ENCODE peak calls at places on chromosome 13, in four cellular contexts. One of them, this sample, is unnamed.

GRCh38 chr13:109628251-109628699 is 158.1 kb downstream of the IRS2 start:
- DNase-seq in spleen: no peak
- DNase-seq in SK-N-SH: no peak
- DNase-seq in MM.1S: no peak
- DNase-seq in this sample: no peak

GRCh38 chr13:75694742-75695141 is 58.6 kb downstream of the LMO7 start:
- DNase-seq in spleen: no peak
- DNase-seq in SK-N-SH: no peak
- DNase-seq in MM.1S: no peak
- DNase-seq in this sample: no peak

GRCh38 chr13:67119481-67119883 is 110.7 kb downstream of the PCDH9 start:
- DNase-seq in spleen: no peak
- DNase-seq in SK-N-SH: no peak
- DNase-seq in MM.1S: no peak
- DNase-seq in this sample: no peak

GRCh38 chr13:106636492-106636891 is 68.6 kb upstream of the ARGLU1 start:
- DNase-seq in spleen: no peak
- DNase-seq in SK-N-SH: no peak
- DNase-seq in MM.1S: no peak
- DNase-seq in this sample: no peak

GRCh38 chr13:100214886-100215285 is 126.0 kb downstream of the PCCA start:
- DNase-seq in spleen: no peak
- DNase-seq in SK-N-SH: no peak
- DNase-seq in MM.1S: no peak
- DNase-seq in this sample: no peak

GRCh38 chr13:104832265-104832664 is 1703.2 kb downstream of the EFNB2 start:
- DNase-seq in spleen: no peak
- DNase-seq in SK-N-SH: no peak
- DNase-seq in MM.1S: no peak
- DNase-seq in this sample: no peak

GRCh38 chr13:51420681-51421476 is 32.0 kb downstream of the INTS6 start:
- DNase-seq in spleen: no peak
- DNase-seq in SK-N-SH: no peak
- DNase-seq in MM.1S: no peak
- DNase-seq in this sample: peak

GRCh38 chr13:31538067-31539042 is 201.0 kb upstream of the RXFP2 start:
- DNase-seq in spleen: no peak
- DNase-seq in SK-N-SH: peak
- DNase-seq in MM.1S: no peak
- DNase-seq in this sample: no peak

GRCh38 chr13:70960841-70961443 is 852.7 kb upstream of the KLHL1 start:
- DNase-seq in spleen: no peak
- DNase-seq in SK-N-SH: peak
- DNase-seq in MM.1S: peak
- DNase-seq in this sample: peak

GRCh38 chr13:30094015-30094533 is 213.3 kb downstream of the KATNAL1 start:
- DNase-seq in spleen: no peak
- DNase-seq in SK-N-SH: no peak
- DNase-seq in MM.1S: no peak
- DNase-seq in this sample: no peak

GRCh38 chr13:94329277-94329676 is 150.2 kb downstream of the DCT start:
- DNase-seq in spleen: no peak
- DNase-seq in SK-N-SH: no peak
- DNase-seq in MM.1S: no peak
- DNase-seq in this sample: no peak

GRCh38 chr13:50485979-50486935 is 357.2 kb downstream of the DLEU7 start:
- DNase-seq in spleen: no peak
- DNase-seq in SK-N-SH: peak
- DNase-seq in MM.1S: no peak
- DNase-seq in this sample: no peak

GRCh38 chr13:45702869-45703391 is 810 bp downstream of the CBY2 start:
- DNase-seq in spleen: no peak
- DNase-seq in SK-N-SH: no peak
- DNase-seq in MM.1S: no peak
- DNase-seq in this sample: no peak

GRCh38 chr13:45702088-45702487 is at the start of gene CBY2:
- DNase-seq in spleen: no peak
- DNase-seq in SK-N-SH: no peak
- DNase-seq in MM.1S: peak
- DNase-seq in this sample: no peak

GRCh38 chr13:45704211-45704739 is 2.2 kb downstream of the CBY2 start:
- DNase-seq in spleen: no peak
- DNase-seq in SK-N-SH: no peak
- DNase-seq in MM.1S: no peak
- DNase-seq in this sample: no peak

GRCh38 chr13:45705145-45705695 is 3.1 kb downstream of the CBY2 start:
- DNase-seq in spleen: no peak
- DNase-seq in SK-N-SH: no peak
- DNase-seq in MM.1S: no peak
- DNase-seq in this sample: no peak

GRCh38 chr13:45700971-45701900 is 884 bp upstream of the CBY2 start:
- DNase-seq in spleen: no peak
- DNase-seq in SK-N-SH: no peak
- DNase-seq in MM.1S: peak
- DNase-seq in this sample: no peak
- H3K4me3 ChIP-seq in spleen: no peak
- H3K4me3 ChIP-seq in SK-N-SH: no peak
- H3K4me3 ChIP-seq in MM.1S: peak
- H3K4me3 ChIP-seq in this sample: no peak

DNA sequence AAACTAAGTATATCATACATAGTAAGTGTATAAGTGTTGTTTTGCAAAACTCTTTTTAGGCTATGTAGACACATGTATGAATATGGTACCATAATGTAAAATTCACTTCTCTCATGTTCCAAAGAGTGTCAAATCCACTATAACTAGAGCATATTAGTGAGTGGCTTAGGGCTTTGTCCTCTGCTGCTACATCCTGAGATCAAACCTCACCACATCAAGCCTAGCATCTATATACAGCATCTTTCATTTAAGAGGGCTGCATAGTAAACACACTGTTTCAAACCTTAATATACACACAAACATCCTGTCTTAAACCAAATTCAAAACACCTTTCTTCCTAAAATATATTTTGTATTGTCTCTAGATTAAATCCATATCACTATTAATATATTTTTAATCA is 38.6 kb downstream of the ELF1 start:
- DNase-seq in spleen: no peak
- DNase-seq in SK-N-SH: no peak
- DNase-seq in MM.1S: no peak
- DNase-seq in this sample: peak
- H3K4me3 ChIP-seq in spleen: peak
- H3K4me3 ChIP-seq in SK-N-SH: no peak
- H3K4me3 ChIP-seq in MM.1S: no peak
- H3K4me3 ChIP-seq in this sample: no peak

GRCh38 chr13:35743165-35743564 is 266.7 kb upstream of the MAB21L1 start:
- DNase-seq in spleen: no peak
- DNase-seq in SK-N-SH: no peak
- DNase-seq in MM.1S: no peak
- DNase-seq in this sample: no peak
- H3K4me3 ChIP-seq in spleen: no peak
- H3K4me3 ChIP-seq in SK-N-SH: no peak
- H3K4me3 ChIP-seq in MM.1S: no peak
- H3K4me3 ChIP-seq in this sample: no peak

DNA sequence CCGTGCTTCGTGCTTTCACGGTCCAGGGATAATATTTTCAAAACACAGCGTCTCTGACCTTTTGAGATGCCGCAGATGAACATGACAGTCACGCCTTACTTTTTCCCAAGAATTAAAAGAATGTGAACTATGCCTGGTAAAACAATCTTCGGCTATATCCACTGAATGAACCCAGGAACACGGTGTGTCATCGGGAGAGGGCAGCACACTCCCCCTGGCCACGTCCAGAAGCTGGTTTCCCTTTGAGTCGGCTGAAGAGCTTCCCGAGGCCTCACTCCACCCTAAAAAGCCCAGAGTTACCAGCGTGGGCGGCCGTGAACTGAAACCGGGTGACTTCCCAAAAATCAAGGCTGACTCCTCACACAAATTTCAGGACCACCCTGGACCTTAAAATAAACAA is 22.9 kb upstream of the SHISA2 start:
- DNase-seq in spleen: no peak
- DNase-seq in SK-N-SH: no peak
- DNase-seq in MM.1S: no peak
- DNase-seq in this sample: no peak
- H3K4me3 ChIP-seq in spleen: no peak
- H3K4me3 ChIP-seq in SK-N-SH: no peak
- H3K4me3 ChIP-seq in MM.1S: no peak
- H3K4me3 ChIP-seq in this sample: no peak

GRCh38 chr13:20121154-20121515 is 39.7 kb downstream of the GJA3 start:
- DNase-seq in spleen: no peak
- DNase-seq in SK-N-SH: no peak
- DNase-seq in MM.1S: no peak
- DNase-seq in this sample: no peak
- H3K4me3 ChIP-seq in spleen: peak
- H3K4me3 ChIP-seq in SK-N-SH: no peak
- H3K4me3 ChIP-seq in MM.1S: peak
- H3K4me3 ChIP-seq in this sample: peak

DNA sequence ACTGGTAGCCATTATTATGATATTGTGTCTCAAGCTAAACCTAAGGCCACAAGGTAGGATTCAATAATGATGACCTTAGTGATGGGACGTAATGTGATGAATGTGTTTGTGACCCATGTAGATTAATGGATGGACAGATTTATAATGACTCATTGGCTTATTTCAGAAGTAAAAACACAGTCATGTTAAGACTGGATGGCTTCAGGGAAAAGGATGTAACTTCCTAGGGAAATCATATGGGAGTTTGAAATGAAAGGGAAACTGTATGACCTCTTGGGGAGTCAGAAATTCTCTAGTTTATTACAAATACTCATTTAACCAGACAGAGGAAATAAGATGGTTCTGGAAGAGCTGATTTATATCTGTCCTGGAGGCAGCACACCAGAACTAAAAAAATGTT is 3.0 kb downstream of the EDNRB start:
- DNase-seq in spleen: no peak
- DNase-seq in SK-N-SH: no peak
- DNase-seq in MM.1S: no peak
- DNase-seq in this sample: no peak
- H3K4me3 ChIP-seq in spleen: peak
- H3K4me3 ChIP-seq in SK-N-SH: no peak
- H3K4me3 ChIP-seq in MM.1S: no peak
- H3K4me3 ChIP-seq in this sample: no peak

DNA sequence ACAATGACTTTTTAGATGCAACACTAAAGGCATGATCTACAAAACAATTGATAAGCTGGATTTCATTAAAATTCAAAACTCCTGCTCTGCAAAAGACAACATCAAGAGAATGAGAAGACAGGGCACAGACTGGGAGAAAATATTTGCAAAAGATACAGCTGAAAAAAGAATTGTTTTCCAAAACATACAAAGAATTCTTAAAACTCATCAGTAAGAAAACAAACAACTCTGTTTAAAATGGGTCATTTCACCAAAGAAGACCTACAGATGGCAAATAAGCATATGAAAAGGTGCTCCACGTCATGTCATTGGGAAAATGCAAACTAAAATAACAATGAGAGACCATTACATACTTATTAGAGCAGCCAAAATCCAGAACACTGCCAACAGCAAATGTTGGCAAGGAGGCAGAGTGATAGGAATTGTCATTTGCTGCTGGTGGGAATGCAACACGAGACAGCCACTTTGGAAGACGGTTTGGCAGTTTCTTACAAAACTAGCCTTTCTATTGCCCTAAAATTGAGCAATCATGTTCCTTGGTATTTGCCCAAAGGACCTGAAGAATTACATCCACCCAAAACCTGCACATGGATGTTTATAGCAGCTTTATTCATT is 39.2 kb downstream of the FLT1 start:
- DNase-seq in spleen: no peak
- DNase-seq in SK-N-SH: no peak
- DNase-seq in MM.1S: no peak
- DNase-seq in this sample: no peak
- H3K4me3 ChIP-seq in spleen: no peak
- H3K4me3 ChIP-seq in SK-N-SH: no peak
- H3K4me3 ChIP-seq in MM.1S: no peak
- H3K4me3 ChIP-seq in this sample: no peak

DNA sequence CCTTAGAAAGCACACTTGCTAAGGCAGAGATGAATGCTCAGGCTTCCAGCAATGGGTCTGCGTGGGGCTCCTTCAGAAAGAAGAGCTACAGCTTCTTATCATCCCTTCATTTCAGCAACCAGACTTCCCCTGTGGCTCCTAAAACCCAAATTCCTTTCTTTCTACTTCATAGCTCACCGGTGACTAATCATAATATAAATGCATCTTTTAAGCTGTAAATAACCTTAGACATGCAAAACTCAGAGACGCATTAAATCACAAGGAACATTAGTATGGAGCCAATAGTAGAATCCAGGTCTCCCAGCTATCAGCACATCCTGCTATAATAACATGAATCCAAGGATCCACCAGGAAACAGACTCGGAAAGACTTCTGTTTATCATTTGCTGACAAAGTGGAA is 375.6 kb downstream of the COG6 start:
- DNase-seq in spleen: no peak
- DNase-seq in SK-N-SH: no peak
- DNase-seq in MM.1S: no peak
- DNase-seq in this sample: no peak
- H3K4me3 ChIP-seq in spleen: no peak
- H3K4me3 ChIP-seq in SK-N-SH: no peak
- H3K4me3 ChIP-seq in MM.1S: no peak
- H3K4me3 ChIP-seq in this sample: no peak

DNA sequence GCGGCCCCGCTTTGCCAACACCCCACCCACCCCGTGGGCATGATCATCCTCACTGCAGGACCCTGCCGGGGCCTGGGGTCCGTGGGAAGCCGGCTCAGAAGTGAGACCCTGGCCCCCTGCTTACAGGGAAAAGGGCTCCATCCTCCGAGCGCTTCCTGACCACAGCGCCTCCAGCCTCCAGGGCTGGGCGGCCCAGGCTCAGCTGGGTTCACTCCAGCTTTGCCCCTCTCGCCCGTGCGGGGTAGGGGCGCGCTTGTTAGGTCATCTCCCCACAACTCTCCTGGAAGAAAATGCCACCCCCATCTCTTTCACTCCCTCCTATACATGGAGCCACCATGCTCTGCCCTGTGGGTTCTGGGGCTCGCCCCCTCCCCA is 6.6 kb upstream of the C1QTNF9B start:
- DNase-seq in spleen: no peak
- DNase-seq in SK-N-SH: peak
- DNase-seq in MM.1S: no peak
- DNase-seq in this sample: no peak
- H3K4me3 ChIP-seq in spleen: no peak
- H3K4me3 ChIP-seq in SK-N-SH: no peak
- H3K4me3 ChIP-seq in MM.1S: no peak
- H3K4me3 ChIP-seq in this sample: no peak

GRCh38 chr13:49341517-49341916 is 93.8 kb downstream of the CDADC1 start:
- DNase-seq in spleen: no peak
- DNase-seq in SK-N-SH: no peak
- DNase-seq in MM.1S: no peak
- DNase-seq in this sample: no peak
- H3K4me3 ChIP-seq in spleen: no peak
- H3K4me3 ChIP-seq in SK-N-SH: no peak
- H3K4me3 ChIP-seq in MM.1S: no peak
- H3K4me3 ChIP-seq in this sample: no peak

This sample was measured in Jurkat, Clone E6-1.